ENCODE peak calls at places on chromosomes 16 and 17, in four cellular contexts. One of them, this sample, is unnamed.

GRCh38 chr16:143047-143446 is 4.6 kb upstream of the NPRL3 start:
- DNase-seq in brain microvascular endothelial cell: no peak
- DNase-seq in body of pancreas: no peak
- DNase-seq in tibial artery: no peak
- DNase-seq in this sample: no peak

GRCh38 chr17:14719942-14720341 is 419.1 kb downstream of the HS3ST3B1 start:
- DNase-seq in brain microvascular endothelial cell: no peak
- DNase-seq in tibial artery: no peak
- DNase-seq in body of pancreas: no peak
- DNase-seq in this sample: no peak

GRCh38 chr17:13953871-13954270 is 115.4 kb upstream of the COX10 start:
- DNase-seq in tibial artery: no peak
- DNase-seq in brain microvascular endothelial cell: peak
- DNase-seq in body of pancreas: no peak
- DNase-seq in this sample: no peak

GRCh38 chr16:71807905-71808592 is 585 bp downstream of the AP1G1 start:
- DNase-seq in tibial artery: no peak
- DNase-seq in brain microvascular endothelial cell: peak
- DNase-seq in body of pancreas: peak
- DNase-seq in this sample: peak

GRCh38 chr16:27935076-27935475 is 128.4 kb downstream of the GSG1L start:
- DNase-seq in body of pancreas: no peak
- DNase-seq in tibial artery: no peak
- DNase-seq in brain microvascular endothelial cell: no peak
- DNase-seq in this sample: no peak

GRCh38 chr16:17224859-17225258 is 245.9 kb downstream of the XYLT1 start:
- DNase-seq in brain microvascular endothelial cell: no peak
- DNase-seq in tibial artery: peak
- DNase-seq in body of pancreas: peak
- DNase-seq in this sample: peak

GRCh38 chr17:81371910-81372760 is 23.1 kb upstream of the BAHCC1 start:
- DNase-seq in brain microvascular endothelial cell: no peak
- DNase-seq in body of pancreas: no peak
- DNase-seq in tibial artery: no peak
- DNase-seq in this sample: peak

GRCh38 chr16:89119661-89120141 is 26.0 kb downstream of the ACSF3 start:
- DNase-seq in brain microvascular endothelial cell: no peak
- DNase-seq in body of pancreas: no peak
- DNase-seq in tibial artery: no peak
- DNase-seq in this sample: peak

GRCh38 chr17:72102366-72102765 is 18.5 kb upstream of the SOX9 start:
- DNase-seq in body of pancreas: no peak
- DNase-seq in tibial artery: no peak
- DNase-seq in brain microvascular endothelial cell: no peak
- DNase-seq in this sample: no peak

GRCh38 chr17:69539274-69539673 is 124.8 kb downstream of the MAP2K6 start:
- DNase-seq in body of pancreas: no peak
- DNase-seq in brain microvascular endothelial cell: no peak
- DNase-seq in tibial artery: no peak
- DNase-seq in this sample: no peak

GRCh38 chr16:30367349-30368009 is 2.8 kb downstream of the TBC1D10B start:
- DNase-seq in tibial artery: no peak
- DNase-seq in body of pancreas: no peak
- DNase-seq in brain microvascular endothelial cell: no peak
- DNase-seq in this sample: no peak
- H3K4me3 ChIP-seq in tibial artery: peak
- H3K4me3 ChIP-seq in body of pancreas: no peak
- H3K4me3 ChIP-seq in brain microvascular endothelial cell: peak
- H3K4me3 ChIP-seq in this sample: peak

GRCh38 chr17:73210002-73210678 is 17.3 kb downstream of the COG1 start:
- DNase-seq in body of pancreas: no peak
- DNase-seq in brain microvascular endothelial cell: no peak
- DNase-seq in tibial artery: no peak
- DNase-seq in this sample: no peak
- TF ChIP-seq CTCF in body of pancreas: peak
- TF ChIP-seq CTCF in brain microvascular endothelial cell: peak
- TF ChIP-seq CTCF in tibial artery: no peak
- TF ChIP-seq CTCF in this sample: no peak

DNA sequence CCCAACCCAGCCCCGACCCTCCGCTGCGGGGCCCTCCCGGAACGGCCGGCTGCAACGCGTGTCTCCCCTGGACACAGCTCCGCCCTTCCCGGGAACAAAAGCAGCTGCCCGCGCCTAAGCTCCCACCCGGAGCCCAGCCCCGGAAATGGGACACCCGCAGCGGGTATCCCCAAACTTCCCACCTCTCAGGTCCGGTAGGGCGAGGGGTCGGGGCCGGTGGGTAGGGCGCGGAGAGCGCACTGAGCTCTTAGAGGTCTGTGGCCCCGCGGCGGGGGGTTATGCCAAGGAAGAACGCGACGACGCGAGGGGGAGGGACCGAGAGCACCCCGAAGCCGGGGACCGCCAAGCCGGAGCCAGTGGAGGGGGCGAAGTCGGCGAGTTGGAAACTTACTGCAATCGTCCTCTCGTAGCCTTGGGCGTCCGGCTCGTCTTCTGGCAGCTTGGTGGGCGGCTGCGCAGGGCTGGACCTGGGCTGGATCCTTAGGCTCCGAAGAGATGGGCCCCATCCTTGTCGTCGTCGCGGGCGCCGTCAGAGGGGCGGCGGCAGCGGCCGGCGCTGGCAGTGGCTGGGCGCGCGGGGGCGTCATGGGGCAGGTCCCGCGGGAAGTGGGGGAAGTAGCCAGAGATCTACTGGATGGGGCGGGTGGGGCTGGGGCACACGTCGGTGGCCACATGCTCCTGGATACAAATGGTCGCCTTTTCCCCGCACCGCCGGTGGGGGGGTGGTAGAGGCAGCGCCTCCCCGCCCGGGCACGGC is 6.9 kb downstream of the USP6 start:
- DNase-seq in tibial artery: peak
- DNase-seq in brain microvascular endothelial cell: no peak
- DNase-seq in body of pancreas: peak
- DNase-seq in this sample: no peak
- H3K4me3 ChIP-seq in tibial artery: peak
- H3K4me3 ChIP-seq in brain microvascular endothelial cell: peak
- H3K4me3 ChIP-seq in body of pancreas: no peak
- H3K4me3 ChIP-seq in this sample: peak

DNA sequence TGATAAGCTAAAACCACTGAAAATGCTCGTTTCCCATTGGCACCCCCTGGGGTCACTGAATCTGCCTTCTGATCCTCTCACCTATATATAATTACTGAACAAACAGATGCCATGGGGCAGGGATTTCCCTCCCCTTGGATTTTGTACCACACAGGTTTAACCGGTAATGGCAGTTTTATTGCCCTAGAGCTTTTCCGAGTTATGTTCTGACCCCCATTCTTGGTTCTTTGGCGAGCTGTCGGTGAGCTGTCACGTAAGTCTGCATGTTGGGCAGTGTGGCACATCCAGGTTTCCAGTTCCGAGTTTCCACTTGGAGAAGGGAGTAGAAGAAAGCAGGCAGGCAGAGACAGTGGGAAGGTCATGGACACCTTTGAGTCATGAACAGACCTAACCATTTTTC is 7.1 kb downstream of the TMEM97 start:
- DNase-seq in body of pancreas: no peak
- DNase-seq in brain microvascular endothelial cell: no peak
- DNase-seq in tibial artery: no peak
- DNase-seq in this sample: no peak
- TF ChIP-seq CTCF in body of pancreas: no peak
- TF ChIP-seq CTCF in brain microvascular endothelial cell: no peak
- TF ChIP-seq CTCF in tibial artery: no peak
- TF ChIP-seq CTCF in this sample: no peak